ENCODE peak calls at places on chromosomes 6 and 20, in seven cellular contexts. I is adrenal gland, T is transverse colon, Q is posterior cingulate gyrus, D is SW480, V is NCI-H774, X is BE2C. B is an unnamed sample.

GRCh38 chr20:37598101-37598530 is 70.4 kb upstream of the BLCAP start:
- DNase-seq in X (peak), Q (no peak), V (peak), I (no peak), D (no peak), T (no peak), B (peak)

GRCh38 chr6:20608371-20608770 is 74.1 kb downstream of the CDKAL1 start:
- DNase-seq in I (no peak), T (no peak), X (no peak), D (no peak), Q (no peak), V (no peak), B (no peak)

GRCh38 chr20:21325296-21325695 is 22.2 kb downstream of the XRN2 start:
- DNase-seq in X (no peak), D (no peak), T (no peak), I (no peak), Q (no peak), V (no peak), B (no peak)

GRCh38 chr6:36126553-36127458 is 3.5 kb upstream of the MAPK13 start:
- DNase-seq in X (no peak), D (peak), V (no peak), I (peak), T (no peak), Q (no peak), B (no peak)

GRCh38 chr6:71205336-71205956 is 83.2 kb upstream of the OGFRL1 start:
- DNase-seq in Q (no peak), D (no peak), X (no peak), V (no peak), T (no peak), I (no peak), B (no peak)

GRCh38 chr6:30793521-30794194 is 49.3 kb upstream of the IER3 start:
- DNase-seq in T (no peak), D (no peak), I (no peak), X (no peak), Q (no peak), V (no peak), B (no peak)

GRCh38 chr6:68053805-68054373 is 581.2 kb upstream of the ADGRB3 start:
- DNase-seq in V (no peak), I (no peak), T (no peak), X (no peak), Q (no peak), D (no peak), B (no peak)

GRCh38 chr20:50870572-50871161 is 60.6 kb downstream of the ADNP start:
- DNase-seq in X (no peak), D (no peak), T (no peak), I (no peak), Q (no peak), V (no peak), B (no peak)

GRCh38 chr6:117478853-117479231 is 3.6 kb upstream of the DCBLD1 start:
- DNase-seq in V (no peak), I (no peak), T (no peak), D (no peak), X (no peak), Q (no peak), B (no peak)

GRCh38 chr20:17505664-17506517 is 25.3 kb downstream of the BFSP1 start:
- DNase-seq in T (no peak), X (no peak), I (no peak), Q (no peak), V (no peak), D (peak), B (no peak)

GRCh38 chr6:143838395-143838794 is 4.7 kb upstream of the LTV1 start:
- DNase-seq in D (peak), V (no peak), I (no peak), Q (no peak), T (no peak), X (no peak), B (no peak)

GRCh38 chr6:85111481-85112001 is 338.3 kb upstream of the NT5E start:
- DNase-seq in V (no peak), X (no peak), Q (no peak), D (peak), T (no peak), I (no peak), B (no peak)

GRCh38 chr6:134238006-134238405 is 79.9 kb downstream of the SGK1 start:
- DNase-seq in T (no peak), Q (no peak), I (no peak), V (no peak), X (no peak), D (no peak), B (no peak)

GRCh38 chr20:50517817-50518154 is 7.6 kb downstream of the PTPN1 start:
- DNase-seq in I (no peak), T (no peak), V (no peak), D (no peak), X (no peak), Q (no peak), B (no peak)

GRCh38 chr6:108616973-108617372 is 56.3 kb downstream of the FOXO3 start:
- DNase-seq in Q (no peak), V (no peak), I (no peak), X (no peak), T (no peak), D (no peak), B (no peak)

GRCh38 chr6:92545861-92546260 is 873.5 kb downstream of the EPHA7 start:
- DNase-seq in Q (no peak), D (no peak), I (no peak), T (no peak), X (no peak), V (no peak), B (no peak)

GRCh38 chr20:50919567-50919966 is 11.7 kb downstream of the ADNP start:
- DNase-seq in D (no peak), T (peak), I (peak), Q (no peak), X (peak), V (no peak), B (no peak)

GRCh38 chr6:52390361-52390727 is 28.4 kb downstream of the PAQR8 start:
- DNase-seq in X (peak), I (no peak), D (peak), Q (no peak), T (no peak), V (peak), B (peak)

B was measured in SK-N-SH.